ENCODE peak calls at places on chromosomes 2 and 18, in four cellular contexts. P is mucosa of descending colon, C is OCI-LY7, G is upper lobe of right lung. J is an unnamed sample.

GRCh38 chr18:46688853-46689525 is 32.0 kb upstream of the LOXHD1 start:
- DNase-seq in P (no peak), C (no peak), G (no peak), J (no peak)

GRCh38 chr2:217402622-217403383 is 542.9 kb upstream of the TNP1 start:
- DNase-seq in P (no peak), C (no peak), G (no peak), J (no peak)

GRCh38 chr18:49728542-49728941 is 84.8 kb downstream of the ACAA2 start:
- DNase-seq in P (peak; percentile 64), C (peak; percentile 14), G (peak; percentile 70), J (no peak)

GRCh38 chr2:86675611-86676015 is 44.5 kb upstream of the RMND5A start:
- DNase-seq in P (no peak), C (peak; percentile 13), G (no peak), J (no peak)

GRCh38 chr2:11867926-11868325 is 121.5 kb downstream of the LPIN1 start:
- DNase-seq in P (no peak), C (no peak), G (no peak), J (peak; percentile 38)

GRCh38 chr2:158457092-158457825 is 507 bp downstream of the PKP4 start:
- DNase-seq in P (peak; percentile 79), C (peak; percentile 62), G (peak; percentile 82), J (peak; percentile 87)

GRCh38 chr2:63189026-63189425 is 138.4 kb downstream of the OTX1 start:
- DNase-seq in P (no peak), C (peak; percentile 47), G (no peak), J (no peak)

GRCh38 chr2:110869472-110870446 is 137.4 kb downstream of the ACOXL start:
- DNase-seq in P (no peak), C (no peak), G (no peak), J (no peak)

GRCh38 chr2:11856095-11856494 is 109.7 kb downstream of the LPIN1 start:
- DNase-seq in P (no peak), C (no peak), G (no peak), J (no peak)

GRCh38 chr18:58231930-58232329 is 187.9 kb downstream of the NEDD4L start:
- DNase-seq in P (no peak), C (no peak), G (no peak), J (no peak)

GRCh38 chr18:26091047-26091630 is 726 bp upstream of the SS18 start:
- DNase-seq in P (no peak), C (peak; percentile 71), G (no peak), J (peak; percentile 85)
- TF ChIP-seq CTCF in P (no peak), C (no peak), G (no peak), J (no peak)

DNA sequence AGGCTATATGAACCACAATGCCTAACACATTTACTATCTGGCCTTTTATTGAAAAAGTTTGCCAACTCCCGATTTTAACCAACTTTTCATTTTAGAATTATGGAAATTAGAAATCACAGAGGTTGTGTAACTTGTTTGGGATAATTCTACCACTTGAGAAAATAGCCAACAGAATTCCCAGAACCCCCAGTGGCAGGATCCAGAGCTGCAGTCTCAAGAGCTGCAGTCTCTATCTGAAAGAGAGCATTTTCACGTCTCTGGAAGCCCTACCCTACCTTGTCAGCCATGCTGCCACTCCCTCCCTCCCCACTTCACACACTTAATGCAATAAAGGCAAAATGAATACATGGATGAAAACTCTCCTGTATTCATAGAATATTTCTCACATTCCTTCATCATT is 23.4 kb upstream of the TSPYL6 start:
- DNase-seq in P (no peak), C (no peak), G (no peak), J (no peak)
- TF ChIP-seq CTCF in P (no peak), C (no peak), G (no peak), J (no peak)

GRCh38 chr2:42366411-42366810 is 5.4 kb upstream of the COX7A2L start:
- DNase-seq in P (no peak), C (no peak), G (no peak), J (no peak)
- TF ChIP-seq CTCF in P (no peak), C (no peak), G (no peak), J (no peak)

GRCh38 chr2:219279916-219280516 is 850 bp downstream of the DNAJB2 start:
- DNase-seq in P (peak; percentile 58), C (peak; percentile 90), G (no peak), J (no peak)

GRCh38 chr2:219278655-219279150 is 463 bp upstream of the DNAJB2 start:
- DNase-seq in P (no peak), C (peak; percentile 59), G (no peak), J (no peak)

GRCh38 chr2:219280682-219281081 is 1.5 kb downstream of the DNAJB2 start:
- DNase-seq in P (no peak), C (no peak), G (no peak), J (no peak)

GRCh38 chr2:219277703-219278654 is 1.2 kb upstream of the DNAJB2 start:
- DNase-seq in P (peak; percentile 79), C (peak; percentile 79), G (peak; percentile 87), J (peak; percentile 93)

GRCh38 chr2:219279151-219279915 is at the start of gene DNAJB2:
- DNase-seq in P (peak; percentile 99), C (peak; percentile 99), G (peak; percentile 99), J (peak; percentile 99)
- TF ChIP-seq CTCF in P (no peak), C (no peak), G (peak; percentile 7), J (peak; percentile 22)

GRCh38 chr2:69940691-69941090 is 20.7 kb downstream of the ASPRV1 start:
- DNase-seq in P (no peak), C (no peak), G (no peak), J (no peak)
- TF ChIP-seq CTCF in P (no peak), C (no peak), G (no peak), J (no peak)

J was measured in osteocyte.